ENCODE peak calls at places on chromosomes 16 and 17, in five cellular contexts. M is cardiac muscle cell; O is uterus; H is CD4-positive, alpha-beta memory T cell; D is tibial nerve. E is an unnamed sample.

GRCh38 chr16:57667069-57667525 is 1.0 kb upstream of the ADGRG3 start:
- DNase-seq in M (no peak), O (no peak), H (no peak), D (no peak), E (no peak)

GRCh38 chr17:2198917-2199316 is 104.7 kb downstream of the SMG6 start:
- DNase-seq in M (peak; percentile 83), O (peak; percentile 25), H (no peak), D (no peak), E (no peak)

GRCh38 chr16:68752602-68753001 is 15.5 kb downstream of the CDH1 start:
- DNase-seq in M (no peak), O (no peak), H (no peak), D (no peak), E (no peak)

GRCh38 chr17:47705536-47706481 is 11.8 kb downstream of the TBKBP1 start:
- DNase-seq in M (no peak), O (no peak), H (no peak), D (no peak), E (no peak)

GRCh38 chr17:62592305-62593099 is 35.0 kb upstream of the MRC2 start:
- DNase-seq in M (no peak), O (no peak), H (no peak), D (no peak), E (no peak)

GRCh38 chr17:34581446-34582184 is 2.2 kb downstream of the TMEM132E start:
- DNase-seq in M (no peak), O (no peak), H (no peak), D (no peak), E (no peak)

GRCh38 chr17:82984751-82985435 is 94.5 kb upstream of the METRNL start:
- DNase-seq in M (no peak), O (no peak), H (no peak), D (no peak), E (no peak)

GRCh38 chr16:25464058-25464457 is 206.4 kb upstream of the ZKSCAN2 start:
- DNase-seq in M (no peak), O (no peak), H (no peak), D (no peak), E (no peak)

GRCh38 chr16:88905563-88905962 is 39.1 kb upstream of the PABPN1L start:
- DNase-seq in M (no peak), O (no peak), H (no peak), D (no peak), E (no peak)

GRCh38 chr17:47983492-47984223 is 12.7 kb downstream of the CDK5RAP3 start:
- DNase-seq in M (no peak), O (no peak), H (no peak), D (no peak), E (no peak)

GRCh38 chr17:74994440-74994839 is 7.0 kb downstream of the CDR2L start:
- DNase-seq in M (peak; percentile 87), O (no peak), H (no peak), D (no peak), E (no peak)

GRCh38 chr17:79046501-79047280 is 22.7 kb downstream of the C1QTNF1 start:
- DNase-seq in M (no peak), O (no peak), H (no peak), D (no peak), E (no peak)

GRCh38 chr17:6681176-6681575 is 29.6 kb downstream of the C17orf100 start:
- DNase-seq in M (no peak), O (no peak), H (no peak), D (no peak), E (no peak)

GRCh38 chr16:57341441-57342303 is 16.9 kb upstream of the CCL22 start:
- DNase-seq in M (peak; percentile 58), O (no peak), H (no peak), D (peak; percentile 32), E (no peak)

GRCh38 chr17:39141915-39142664 is 9.3 kb downstream of the PLXDC1 start:
- DNase-seq in M (no peak), O (no peak), H (no peak), D (no peak), E (no peak)

GRCh38 chr16:20938426-20938825 is 37.9 kb downstream of the LYRM1 start:
- DNase-seq in M (peak; percentile 39), O (no peak), H (no peak), D (no peak), E (no peak)

GRCh38 chr16:49673442-49673841 is 182.5 kb downstream of the ZNF423 start:
- DNase-seq in M (no peak), O (no peak), H (no peak), D (no peak), E (no peak)

GRCh38 chr17:57995076-57995956 is 7.3 kb upstream of the VEZF1 start:
- DNase-seq in M (peak; percentile 83), O (peak; percentile 69), H (peak; percentile 56), D (peak; percentile 61), E (peak; percentile 9)

GRCh38 chr17:39461113-39461910 is at the start of gene CDK12:
- DNase-seq in M (peak; percentile 100), O (peak; percentile 98), H (peak; percentile 96), D (peak; percentile 96), E (peak; percentile 93)

GRCh38 chr17:19309701-19310100 is 52.8 kb downstream of the B9D1 start:
- DNase-seq in M (no peak), O (no peak), H (no peak), D (no peak), E (no peak)

GRCh38 chr16:84084570-84085270 is 32.0 kb downstream of the MBTPS1 start:
- DNase-seq in M (peak; percentile 72), O (peak; percentile 50), H (peak; percentile 64), D (peak; percentile 47), E (no peak)

GRCh38 chr16:71885261-71885650 is 1.3 kb upstream of the ZNF821 start:
- DNase-seq in M (no peak), O (no peak), H (no peak), D (no peak), E (no peak)
- H3K4me3 ChIP-seq in M (no peak overlapping the region), O (no peak overlapping the region), H (no peak overlapping the region), D (no peak overlapping the region), E (no peak overlapping the region)

DNA sequence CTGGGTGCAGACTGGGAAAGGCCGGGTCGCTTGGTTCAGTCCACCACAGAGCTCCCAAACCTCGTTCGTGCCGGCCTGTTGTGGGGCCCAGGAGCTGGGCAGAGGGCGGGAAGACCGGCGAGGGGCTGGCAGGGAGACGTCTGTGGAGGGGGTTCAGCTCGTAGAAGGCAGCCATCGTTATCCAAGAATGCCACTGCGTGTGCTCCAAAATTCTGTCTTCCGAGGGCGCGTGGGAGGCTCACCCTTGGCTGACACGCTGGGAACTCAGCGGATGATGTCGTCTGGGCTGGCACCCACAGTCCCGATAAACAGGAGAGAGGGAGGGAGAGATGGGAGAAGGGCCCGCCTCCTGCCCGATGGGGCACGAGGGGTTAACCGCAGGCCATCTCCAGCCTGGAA is 103.1 kb downstream of the FOXL1 start:
- DNase-seq in M (peak; percentile 53), O (no peak), H (no peak), D (no peak), E (peak; percentile 50)
- H3K4me1 ChIP-seq in M (no peaks in the 10 kb centered on the region), O (no peaks in the 10 kb centered on the region), H (no peaks in the 10 kb centered on the region), D (no peaks in the 10 kb centered on the region), E (peaks cover 59% of the 10 kb centered on the region)

DNA sequence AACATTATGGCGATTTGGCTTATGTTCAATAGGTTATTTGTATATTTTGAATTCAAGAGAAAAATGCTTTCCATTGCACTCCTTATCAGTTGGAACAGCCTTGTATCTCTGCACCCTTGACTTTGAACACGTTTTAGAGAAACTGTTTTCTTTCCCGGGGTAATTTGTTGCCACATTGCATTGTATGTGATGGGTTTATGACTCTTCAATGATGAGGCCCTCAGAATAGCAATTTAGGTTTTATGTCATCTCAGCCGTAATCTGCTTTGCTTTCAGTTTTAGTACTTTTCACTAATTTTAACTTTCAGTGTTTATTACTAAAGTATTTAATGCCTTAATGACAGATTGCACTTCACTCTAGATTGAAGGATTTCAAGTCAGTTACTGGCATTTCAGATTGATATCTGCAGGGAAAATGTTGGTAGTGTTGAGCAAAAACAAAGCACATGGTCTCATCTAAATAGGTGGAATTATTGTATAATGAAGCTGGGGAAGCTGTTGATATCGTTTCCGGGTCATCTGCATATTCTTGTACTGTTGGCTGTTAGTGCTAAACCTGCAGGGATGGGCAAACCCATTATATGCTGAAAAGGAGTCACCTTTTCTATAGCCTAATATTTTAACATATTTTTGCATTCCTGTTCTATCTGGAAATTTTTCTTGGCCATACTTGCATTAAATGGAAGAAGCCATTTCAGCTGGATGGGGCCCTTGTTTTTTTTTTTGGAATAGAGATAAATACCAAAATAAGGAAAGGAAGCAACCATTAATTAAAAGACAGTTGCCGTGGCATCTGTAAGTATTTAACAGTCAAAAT is 2.0 kb downstream of the LUC7L3 start:
- DNase-seq in M (no peak), O (no peak), H (peak; percentile 42), D (no peak), E (no peak)
- H3K4me3 ChIP-seq in M (peak overlapping the region; percentile 85), O (peak overlapping the region; percentile 85), H (peak overlapping the region; percentile 100), D (peak overlapping the region; percentile 89), E (peak overlapping the region; percentile 81)

GRCh38 chr17:81402530-81402941 is 7.3 kb downstream of the BAHCC1 start:
- DNase-seq in M (no peak), O (no peak), H (no peak), D (no peak), E (no peak)
- H3K4me1 ChIP-seq in M (peaks cover 62% of the 10 kb centered on the region), O (no peaks in the 10 kb centered on the region), H (peaks cover 22% of the 10 kb centered on the region), D (peaks cover 60% of the 10 kb centered on the region), E (peaks cover 67% of the 10 kb centered on the region)

E was measured in thoracic aorta.